ENCODE peak calls at places on chromosomes 7 and 10, in nine cellular contexts. B is endodermal cell; S is CD8-positive, alpha-beta T cell; G is CD4-positive, alpha-beta T cell; A is IMR-90; O is adrenal gland; J is RWPE1; R is body of pancreas; H is right atrium auricular region. D is an unnamed sample.

GRCh38 chr10:101560293-101561067 is 27.6 kb downstream of the POLL start:
- DNase-seq in B (no peak), S (no peak), G (no peak), A (no peak), O (peak; percentile 52), J (no peak), R (no peak), H (peak; percentile 42), D (no peak)

GRCh38 chr10:70456164-70456563 is 14.7 kb upstream of the NODAL start:
- DNase-seq in B (peak; percentile 80), S (no peak), G (no peak), A (no peak), O (no peak), J (no peak), R (no peak), H (no peak), D (no peak)

GRCh38 chr10:93701903-93702277 is 502 bp downstream of the FRA10AC1 start:
- DNase-seq in B (peak; percentile 54), S (peak; percentile 49), G (no peak), A (peak; percentile 55), O (peak; percentile 60), J (peak; percentile 39), R (peak; percentile 16), H (no peak), D (no peak)

GRCh38 chr7:140639366-140640053 is 1.1 kb downstream of the DENND2A start:
- DNase-seq in B (peak; percentile 67), S (no peak), G (no peak), A (peak; percentile 90), O (peak; percentile 62), J (no peak), R (no peak), H (no peak), D (no peak)

GRCh38 chr7:142885311-142886230 is at the start of gene TRPV6:
- DNase-seq in B (peak; percentile 95), S (peak; percentile 46), G (no peak), A (no peak), O (no peak), J (peak; percentile 19), R (peak; percentile 79), H (no peak), D (peak; percentile 65)

GRCh38 chr10:1400129-1400865 is 337.0 kb downstream of the ADARB2 start:
- DNase-seq in B (peak; percentile 38), S (no peak), G (no peak), A (no peak), O (peak; percentile 15), J (no peak), R (no peak), H (peak; percentile 43), D (peak; percentile 41)

GRCh38 chr7:1669486-1669951 is 558 bp upstream of the ELFN1 start:
- DNase-seq in B (no peak), S (no peak), G (no peak), A (no peak), O (peak; percentile 15), J (no peak), R (peak; percentile 11), H (no peak), D (peak; percentile 65)

GRCh38 chr7:50607524-50608125 is 42.4 kb upstream of the DDC start:
- DNase-seq in B (no peak), S (no peak), G (no peak), A (peak; percentile 18), O (no peak), J (no peak), R (no peak), H (no peak), D (no peak)

GRCh38 chr10:95181731-95182130 is 12.3 kb upstream of the ACSM6 start:
- DNase-seq in B (no peak), S (no peak), G (no peak), A (peak; percentile 61), O (no peak), J (no peak), R (no peak), H (no peak), D (no peak)

GRCh38 chr10:113329121-113329596 is 223.7 kb upstream of the HABP2 start:
- DNase-seq in B (no peak), S (no peak), G (no peak), A (peak; percentile 62), O (no peak), J (no peak), R (no peak), H (no peak), D (no peak)

GRCh38 chr10:110431659-110432058 is 66.0 kb upstream of the DUSP5 start:
- DNase-seq in B (peak; percentile 43), S (no peak), G (no peak), A (no peak), O (no peak), J (no peak), R (no peak), H (no peak), D (no peak)

DNA sequence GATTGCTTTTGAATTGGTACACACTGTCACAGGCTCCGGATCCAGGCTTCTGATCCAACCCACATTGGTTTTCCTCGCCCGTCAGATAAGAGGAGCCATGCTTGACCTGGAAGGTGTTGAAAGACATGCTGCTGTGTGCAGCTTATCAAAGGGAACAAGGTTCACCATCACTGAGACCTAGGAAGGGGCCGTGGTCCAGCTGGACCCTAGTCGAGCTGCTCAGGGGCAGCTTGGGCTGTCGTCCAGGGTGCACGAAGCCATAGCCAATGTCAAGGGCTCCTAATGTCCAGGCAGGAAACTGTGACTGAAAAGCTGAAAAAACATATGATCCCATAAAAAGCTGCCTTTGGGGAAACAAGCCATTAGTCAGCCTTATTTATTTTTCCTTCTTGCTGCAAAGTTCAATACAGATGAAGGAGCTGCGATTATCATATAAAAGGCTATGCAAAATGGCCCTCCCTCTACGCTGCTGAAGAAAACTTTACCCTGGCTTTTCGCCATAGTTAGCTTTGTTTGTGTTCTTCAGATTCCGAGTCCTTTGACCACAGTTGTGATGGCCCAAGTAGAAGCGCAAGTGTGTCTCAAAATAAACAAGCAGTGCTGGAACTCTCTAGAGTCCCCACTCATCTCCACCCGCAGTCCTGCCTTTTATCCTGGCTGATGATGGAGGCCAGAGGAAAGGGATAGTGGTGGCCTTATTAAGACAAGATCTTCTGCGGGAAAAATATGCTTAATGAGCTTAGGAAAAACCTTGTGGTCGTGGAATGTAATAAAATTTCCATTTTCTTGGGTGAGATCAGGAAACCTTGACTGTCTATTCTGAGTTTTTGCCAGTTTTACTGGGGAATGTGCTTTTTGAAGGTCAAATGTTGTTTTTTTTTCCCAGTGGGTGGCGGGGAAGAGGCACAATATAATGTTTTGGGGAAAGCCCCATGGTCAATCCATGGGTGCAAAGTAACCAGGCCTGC is 118.1 kb downstream of the CREB5 start:
- DNase-seq in B (no peak), S (no peak), G (no peak), A (peak; percentile 60), O (no peak), J (no peak), R (no peak), H (peak; percentile 68), D (no peak)
- H3K27ac ChIP-seq in B (no peak overlapping the region), S (no peak overlapping the region), G (no peak overlapping the region), A (no peak overlapping the region), O (no peak overlapping the region), J (no peak overlapping the region), R (no peak overlapping the region), H (peak overlapping the region; percentile 55), D (no peak overlapping the region)

DNA sequence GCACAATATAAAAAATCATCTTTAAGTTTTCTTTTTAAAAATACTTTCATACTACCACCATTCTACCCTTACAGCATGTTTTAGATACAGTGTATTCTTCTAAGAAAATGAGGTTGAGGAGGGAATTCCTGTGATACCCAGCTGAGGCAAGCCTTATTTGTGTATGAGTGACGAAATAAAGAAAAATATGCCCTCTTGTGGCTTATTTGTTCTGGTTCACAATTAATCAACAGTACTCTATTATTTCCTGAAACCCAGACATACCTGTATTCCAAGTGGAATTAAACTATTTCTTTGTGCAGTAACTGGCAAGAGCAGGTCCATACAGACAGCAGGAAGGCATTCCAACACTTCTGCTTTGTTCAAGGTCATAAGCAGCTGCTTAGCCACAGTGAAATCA is 4.5 kb upstream of the SEMA3D start:
- DNase-seq in B (no peak), S (no peak), G (no peak), A (peak; percentile 13), O (no peak), J (peak; percentile 25), R (no peak), H (no peak), D (no peak)
- TF ChIP-seq CTCF in B (peak; percentile 56), S (no peak), G (no peak), A (peak; percentile 36), O (peak; percentile 9), J (peak; percentile 7), R (no peak), H (no peak), D (peak; percentile 17)

GRCh38 chr7:134826105-134826504 is 46.7 kb downstream of the CALD1 start:
- DNase-seq in B (no peak), S (no peak), G (no peak), A (peak; percentile 91), O (no peak), J (no peak), R (no peak), H (no peak), D (no peak)

GRCh38 chr7:134820295-134820694 is 40.9 kb downstream of the CALD1 start:
- DNase-seq in B (no peak), S (no peak), G (no peak), A (no peak), O (no peak), J (no peak), R (no peak), H (no peak), D (no peak)

GRCh38 chr7:134819401-134819800 is 40.0 kb downstream of the CALD1 start:
- DNase-seq in B (no peak), S (no peak), G (no peak), A (no peak), O (no peak), J (no peak), R (no peak), H (no peak), D (no peak)

GRCh38 chr7:134820778-134821177 is 41.3 kb downstream of the CALD1 start:
- DNase-seq in B (no peak), S (no peak), G (no peak), A (no peak), O (no peak), J (no peak), R (no peak), H (no peak), D (no peak)

DNA sequence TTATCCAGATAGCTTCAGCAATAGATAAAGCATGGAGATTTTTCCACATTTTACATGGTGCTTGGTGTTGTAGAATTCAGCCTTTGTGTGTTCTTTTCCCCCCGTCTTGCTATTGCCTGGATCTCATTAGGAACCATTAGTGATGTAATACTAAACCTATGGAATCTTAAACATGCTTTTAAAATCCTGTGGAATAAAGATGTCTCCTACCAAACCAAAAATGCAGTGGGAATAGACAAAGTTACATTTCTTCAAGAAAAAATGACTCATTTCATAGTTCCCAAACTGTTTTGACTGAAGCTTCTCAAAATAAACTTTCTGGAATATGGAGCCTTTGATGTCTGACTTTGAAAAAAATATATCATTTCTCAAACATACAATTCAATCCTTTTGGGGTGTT is 44.0 kb downstream of the CALD1 start:
- DNase-seq in B (no peak), S (no peak), G (no peak), A (peak; percentile 92), O (no peak), J (no peak), R (no peak), H (no peak), D (no peak)
- H3K27ac ChIP-seq in B (no peak overlapping the region), S (no peak overlapping the region), G (no peak overlapping the region), A (no peak overlapping the region), O (no peak overlapping the region), J (no peak overlapping the region), R (no peak overlapping the region), H (peak overlapping the region; percentile 86), D (peak overlapping the region; percentile 51)

DNA sequence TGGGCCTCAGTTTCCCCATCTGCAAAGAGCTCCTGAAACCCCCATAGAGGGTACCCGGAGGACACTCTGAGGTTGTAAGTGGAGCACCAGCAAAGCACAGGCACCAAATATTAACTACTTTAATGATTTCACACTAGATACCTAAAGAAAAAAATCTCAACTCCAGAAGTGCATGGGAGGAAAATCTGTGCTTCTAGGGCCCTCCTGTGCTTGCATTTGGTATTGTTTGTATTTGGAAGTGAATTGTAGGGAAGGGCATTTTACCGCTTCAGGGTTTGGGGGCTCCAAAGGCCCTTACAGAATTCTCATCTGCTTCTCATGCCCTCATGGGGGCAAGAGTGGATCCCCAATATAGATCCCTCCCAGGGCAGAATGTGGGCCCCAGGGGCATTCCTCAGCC is 22.4 kb upstream of the DRGX start:
- DNase-seq in B (no peak), S (no peak), G (no peak), A (no peak), O (no peak), J (no peak), R (no peak), H (no peak), D (no peak)
- TF ChIP-seq CTCF in B (peak; percentile 39), S (no peak), G (no peak), A (no peak), O (no peak), J (no peak), R (no peak), H (no peak), D (no peak)